ENCODE peak calls at places on chromosomes 5 and 9, in seven cellular contexts. One of them, this sample, is unnamed.

GRCh38 chr5:5327126-5327525 is 95.4 kb upstream of the ICE1 start:
- DNase-seq in smooth muscle cell of the brain vasculature: no peak
- DNase-seq in Calu3: no peak
- DNase-seq in lower leg skin: no peak
- DNase-seq in Karpas-422: no peak
- DNase-seq in ovary: no peak
- DNase-seq in CD8-positive, alpha-beta memory T cell: no peak
- DNase-seq in this sample: no peak

GRCh38 chr5:159525117-159525516 is 194.8 kb upstream of the IL12B start:
- DNase-seq in smooth muscle cell of the brain vasculature: no peak
- DNase-seq in Calu3: no peak
- DNase-seq in lower leg skin: no peak
- DNase-seq in Karpas-422: no peak
- DNase-seq in ovary: no peak
- DNase-seq in CD8-positive, alpha-beta memory T cell: no peak
- DNase-seq in this sample: peak

GRCh38 chr5:179125789-179126505 is 65.8 kb downstream of the ZNF354C start:
- DNase-seq in smooth muscle cell of the brain vasculature: no peak
- DNase-seq in Calu3: no peak
- DNase-seq in lower leg skin: no peak
- DNase-seq in Karpas-422: no peak
- DNase-seq in ovary: no peak
- DNase-seq in CD8-positive, alpha-beta memory T cell: no peak
- DNase-seq in this sample: no peak

GRCh38 chr5:92552206-92553160 is 1028.5 kb downstream of the NR2F1-AS1 start:
- DNase-seq in smooth muscle cell of the brain vasculature: peak
- DNase-seq in Calu3: peak
- DNase-seq in lower leg skin: no peak
- DNase-seq in Karpas-422: no peak
- DNase-seq in ovary: no peak
- DNase-seq in CD8-positive, alpha-beta memory T cell: no peak
- DNase-seq in this sample: peak

GRCh38 chr5:178237431-178238312 is 5.1 kb upstream of the PHYKPL start:
- DNase-seq in smooth muscle cell of the brain vasculature: no peak
- DNase-seq in Calu3: no peak
- DNase-seq in lower leg skin: no peak
- DNase-seq in Karpas-422: peak
- DNase-seq in ovary: no peak
- DNase-seq in CD8-positive, alpha-beta memory T cell: no peak
- DNase-seq in this sample: no peak

GRCh38 chr5:112270299-112271293 is 148.5 kb downstream of the EPB41L4A start:
- DNase-seq in smooth muscle cell of the brain vasculature: no peak
- DNase-seq in Calu3: no peak
- DNase-seq in lower leg skin: no peak
- DNase-seq in Karpas-422: no peak
- DNase-seq in ovary: no peak
- DNase-seq in CD8-positive, alpha-beta memory T cell: no peak
- DNase-seq in this sample: no peak

GRCh38 chr9:94973491-94973941 is 247.0 kb downstream of the AOPEP start:
- DNase-seq in smooth muscle cell of the brain vasculature: no peak
- DNase-seq in Calu3: no peak
- DNase-seq in lower leg skin: no peak
- DNase-seq in Karpas-422: no peak
- DNase-seq in ovary: no peak
- DNase-seq in CD8-positive, alpha-beta memory T cell: no peak
- DNase-seq in this sample: peak

GRCh38 chr9:79447308-79447605 is 124.5 kb upstream of the TLE4 start:
- DNase-seq in smooth muscle cell of the brain vasculature: no peak
- DNase-seq in Calu3: no peak
- DNase-seq in lower leg skin: no peak
- DNase-seq in Karpas-422: no peak
- DNase-seq in ovary: no peak
- DNase-seq in CD8-positive, alpha-beta memory T cell: no peak
- DNase-seq in this sample: no peak

GRCh38 chr9:83572524-83572923 is 34.3 kb upstream of the FRMD3 start:
- DNase-seq in smooth muscle cell of the brain vasculature: peak
- DNase-seq in Calu3: no peak
- DNase-seq in lower leg skin: no peak
- DNase-seq in Karpas-422: no peak
- DNase-seq in ovary: no peak
- DNase-seq in CD8-positive, alpha-beta memory T cell: no peak
- DNase-seq in this sample: peak

GRCh38 chr9:3497406-3497805 is 28.4 kb downstream of the RFX3 start:
- DNase-seq in smooth muscle cell of the brain vasculature: no peak
- DNase-seq in Calu3: no peak
- DNase-seq in lower leg skin: no peak
- DNase-seq in Karpas-422: no peak
- DNase-seq in ovary: no peak
- DNase-seq in CD8-positive, alpha-beta memory T cell: no peak
- DNase-seq in this sample: peak